ENCODE peak calls at places on chromosomes 4 and X, in seven cellular contexts. One of them, this sample, is unnamed.

GRCh38 chrX:68914337-68914989 is 85.6 kb downstream of the EFNB1 start:
- DNase-seq in neuronal stem cell: no peak
- DNase-seq in mesenchymal stem cell: no peak
- DNase-seq in mesendoderm: peak
- DNase-seq in H9: peak
- DNase-seq in trophoblast cell: no peak
- DNase-seq in H1: no peak
- DNase-seq in this sample: no peak

GRCh38 chrX:18994713-18995112 is 10.8 kb upstream of the PHKA2 start:
- DNase-seq in neuronal stem cell: no peak
- DNase-seq in mesenchymal stem cell: peak
- DNase-seq in mesendoderm: no peak
- DNase-seq in H9: no peak
- DNase-seq in trophoblast cell: peak
- DNase-seq in H1: no peak
- DNase-seq in this sample: peak

GRCh38 chr4:130080872-130081451 is 985.0 kb downstream of the C4orf33 start:
- DNase-seq in neuronal stem cell: no peak
- DNase-seq in mesenchymal stem cell: no peak
- DNase-seq in mesendoderm: no peak
- DNase-seq in H9: no peak
- DNase-seq in trophoblast cell: no peak
- DNase-seq in H1: no peak
- DNase-seq in this sample: no peak

GRCh38 chrX:10676239-10676971 is 56.0 kb upstream of the MID1 start:
- DNase-seq in neuronal stem cell: peak
- DNase-seq in mesenchymal stem cell: no peak
- DNase-seq in mesendoderm: peak
- DNase-seq in H9: peak
- DNase-seq in trophoblast cell: no peak
- DNase-seq in H1: no peak
- DNase-seq in this sample: no peak

GRCh38 chr4:116531870-116532269 is 553.5 kb downstream of the TRAM1L1 start:
- DNase-seq in neuronal stem cell: no peak
- DNase-seq in mesenchymal stem cell: peak
- DNase-seq in mesendoderm: peak
- DNase-seq in H9: no peak
- DNase-seq in trophoblast cell: peak
- DNase-seq in H1: no peak
- DNase-seq in this sample: no peak

GRCh38 chrX:71118985-71119535 is 664 bp downstream of the MED12 start:
- DNase-seq in neuronal stem cell: no peak
- DNase-seq in mesenchymal stem cell: no peak
- DNase-seq in mesendoderm: no peak
- DNase-seq in H9: no peak
- DNase-seq in trophoblast cell: no peak
- DNase-seq in H1: no peak
- DNase-seq in this sample: no peak

GRCh38 chr4:107619065-107619464 is 101.0 kb downstream of the PAPSS1 start:
- DNase-seq in neuronal stem cell: no peak
- DNase-seq in mesenchymal stem cell: peak
- DNase-seq in mesendoderm: peak
- DNase-seq in H9: no peak
- DNase-seq in trophoblast cell: peak
- DNase-seq in H1: no peak
- DNase-seq in this sample: peak

GRCh38 chr4:151771664-151772063 is 10.9 kb upstream of the GATB start:
- DNase-seq in neuronal stem cell: no peak
- DNase-seq in mesenchymal stem cell: no peak
- DNase-seq in mesendoderm: no peak
- DNase-seq in H9: no peak
- DNase-seq in trophoblast cell: no peak
- DNase-seq in H1: no peak
- DNase-seq in this sample: no peak

GRCh38 chrX:49230500-49231232 is 2.5 kb downstream of the CACNA1F start:
- DNase-seq in neuronal stem cell: peak
- DNase-seq in mesenchymal stem cell: no peak
- DNase-seq in mesendoderm: peak
- DNase-seq in H9: peak
- DNase-seq in trophoblast cell: peak
- DNase-seq in H1: no peak
- DNase-seq in this sample: no peak

GRCh38 chr4:28388471-28388870 is 1527.8 kb downstream of the STIM2 start:
- DNase-seq in neuronal stem cell: no peak
- DNase-seq in mesenchymal stem cell: no peak
- DNase-seq in mesendoderm: no peak
- DNase-seq in H9: no peak
- DNase-seq in trophoblast cell: no peak
- DNase-seq in H1: no peak
- DNase-seq in this sample: peak

GRCh38 chr4:88003261-88003660 is 4.2 kb upstream of the PKD2 start:
- DNase-seq in neuronal stem cell: no peak
- DNase-seq in mesenchymal stem cell: no peak
- DNase-seq in mesendoderm: peak
- DNase-seq in H9: no peak
- DNase-seq in trophoblast cell: peak
- DNase-seq in H1: no peak
- DNase-seq in this sample: no peak

GRCh38 chr4:84966382-84967291 is at the start of gene WDFY3:
- DNase-seq in neuronal stem cell: peak
- DNase-seq in mesenchymal stem cell: peak
- DNase-seq in mesendoderm: peak
- DNase-seq in H9: peak
- DNase-seq in trophoblast cell: peak
- DNase-seq in H1: peak
- DNase-seq in this sample: peak

GRCh38 chr4:185541251-185541671 is 6.0 kb upstream of the PDLIM3 start:
- DNase-seq in neuronal stem cell: no peak
- DNase-seq in mesenchymal stem cell: no peak
- DNase-seq in mesendoderm: no peak
- DNase-seq in H9: no peak
- DNase-seq in trophoblast cell: no peak
- DNase-seq in H1: no peak
- DNase-seq in this sample: no peak

GRCh38 chr4:85793256-85793655 is 318.3 kb downstream of the ARHGAP24 start:
- DNase-seq in neuronal stem cell: no peak
- DNase-seq in mesenchymal stem cell: peak
- DNase-seq in mesendoderm: no peak
- DNase-seq in H9: no peak
- DNase-seq in trophoblast cell: no peak
- DNase-seq in H1: no peak
- DNase-seq in this sample: no peak

GRCh38 chrX:108313662-108314061 is 124.6 kb downstream of the COL4A6 start:
- DNase-seq in neuronal stem cell: no peak
- DNase-seq in mesenchymal stem cell: peak
- DNase-seq in mesendoderm: no peak
- DNase-seq in H9: no peak
- DNase-seq in trophoblast cell: no peak
- DNase-seq in H1: no peak
- DNase-seq in this sample: peak

GRCh38 chrX:145853181-145853580 is 35.6 kb downstream of the SLITRK2 start:
- DNase-seq in neuronal stem cell: no peak
- DNase-seq in mesenchymal stem cell: no peak
- DNase-seq in mesendoderm: no peak
- DNase-seq in H9: no peak
- DNase-seq in trophoblast cell: no peak
- DNase-seq in H1: no peak
- DNase-seq in this sample: no peak

GRCh38 chrX:54494166-54494969 is 1.7 kb downstream of the FGD1 start:
- DNase-seq in neuronal stem cell: no peak
- DNase-seq in mesenchymal stem cell: no peak
- DNase-seq in mesendoderm: no peak
- DNase-seq in H9: no peak
- DNase-seq in trophoblast cell: no peak
- DNase-seq in H1: no peak
- DNase-seq in this sample: no peak

GRCh38 chrX:31099536-31100090 is 27.8 kb upstream of the FTHL17 start:
- DNase-seq in neuronal stem cell: no peak
- DNase-seq in mesenchymal stem cell: no peak
- DNase-seq in mesendoderm: peak
- DNase-seq in H9: no peak
- DNase-seq in trophoblast cell: peak
- DNase-seq in H1: no peak
- DNase-seq in this sample: no peak

GRCh38 chrX:53312946-53313745 is 31.8 kb upstream of the IQSEC2 start:
- DNase-seq in neuronal stem cell: peak
- DNase-seq in mesenchymal stem cell: peak
- DNase-seq in mesendoderm: no peak
- DNase-seq in H9: peak
- DNase-seq in trophoblast cell: peak
- DNase-seq in H1: no peak
- DNase-seq in this sample: peak
- H3K18ac ChIP-seq in neuronal stem cell: no peak
- H3K18ac ChIP-seq in mesenchymal stem cell: no peak
- H3K18ac ChIP-seq in mesendoderm: no peak
- H3K18ac ChIP-seq in H9: no peak
- H3K18ac ChIP-seq in trophoblast cell: no peak
- H3K18ac ChIP-seq in H1: no peak
- H3K18ac ChIP-seq in this sample: no peak

GRCh38 chr4:146252941-146253340 is 38.6 kb downstream of the REELD1 start:
- DNase-seq in neuronal stem cell: no peak
- DNase-seq in mesenchymal stem cell: no peak
- DNase-seq in mesendoderm: no peak
- DNase-seq in H9: no peak
- DNase-seq in trophoblast cell: no peak
- DNase-seq in H1: no peak
- DNase-seq in this sample: no peak

GRCh38 chr4:146256328-146256727 is 42.0 kb downstream of the REELD1 start:
- DNase-seq in neuronal stem cell: no peak
- DNase-seq in mesenchymal stem cell: no peak
- DNase-seq in mesendoderm: no peak
- DNase-seq in H9: no peak
- DNase-seq in trophoblast cell: no peak
- DNase-seq in H1: no peak
- DNase-seq in this sample: no peak

GRCh38 chr4:146255463-146255862 is 41.1 kb downstream of the REELD1 start:
- DNase-seq in neuronal stem cell: no peak
- DNase-seq in mesenchymal stem cell: peak
- DNase-seq in mesendoderm: no peak
- DNase-seq in H9: no peak
- DNase-seq in trophoblast cell: peak
- DNase-seq in H1: no peak
- DNase-seq in this sample: peak

GRCh38 chr4:146257511-146257910 is 43.2 kb downstream of the REELD1 start:
- DNase-seq in neuronal stem cell: no peak
- DNase-seq in mesenchymal stem cell: no peak
- DNase-seq in mesendoderm: no peak
- DNase-seq in H9: no peak
- DNase-seq in trophoblast cell: peak
- DNase-seq in H1: no peak
- DNase-seq in this sample: no peak

DNA sequence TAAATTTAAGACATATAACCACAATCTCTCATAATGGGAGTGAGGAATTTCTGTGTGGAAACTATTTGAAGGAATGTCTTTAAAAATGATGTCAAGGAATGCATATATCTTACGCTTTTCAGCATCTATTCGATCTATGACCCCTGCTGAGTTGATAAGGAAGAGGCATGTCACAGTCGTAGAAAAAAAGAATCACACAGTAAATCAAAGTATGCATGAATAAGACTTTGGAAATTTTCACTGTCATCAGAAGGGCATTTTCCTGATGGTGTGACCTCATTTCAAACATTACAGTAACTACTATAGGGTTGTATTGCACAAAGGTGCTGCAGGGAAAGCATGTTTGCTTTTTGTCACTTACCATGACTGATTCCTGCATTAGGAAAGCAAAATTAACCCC is 41.5 kb downstream of the REELD1 start:
- DNase-seq in neuronal stem cell: no peak
- DNase-seq in mesenchymal stem cell: peak
- DNase-seq in mesendoderm: peak
- DNase-seq in H9: no peak
- DNase-seq in trophoblast cell: peak
- DNase-seq in H1: no peak
- DNase-seq in this sample: peak
- H4K8ac ChIP-seq in neuronal stem cell: no peak
- H4K8ac ChIP-seq in mesenchymal stem cell: no peak
- H4K8ac ChIP-seq in mesendoderm: no peak
- H4K8ac ChIP-seq in H9: no peak
- H4K8ac ChIP-seq in trophoblast cell: no peak
- H4K8ac ChIP-seq in H1: no peak
- H4K8ac ChIP-seq in this sample: no peak

GRCh38 chrX:21374163-21374993 is at the start of gene CNKSR2:
- DNase-seq in neuronal stem cell: peak
- DNase-seq in mesenchymal stem cell: peak
- DNase-seq in mesendoderm: peak
- DNase-seq in H9: peak
- DNase-seq in trophoblast cell: peak
- DNase-seq in H1: no peak
- DNase-seq in this sample: peak
- H3K18ac ChIP-seq in neuronal stem cell: peak
- H3K18ac ChIP-seq in mesenchymal stem cell: peak
- H3K18ac ChIP-seq in mesendoderm: no peak
- H3K18ac ChIP-seq in H9: peak
- H3K18ac ChIP-seq in trophoblast cell: peak
- H3K18ac ChIP-seq in H1: no peak
- H3K18ac ChIP-seq in this sample: no peak

DNA sequence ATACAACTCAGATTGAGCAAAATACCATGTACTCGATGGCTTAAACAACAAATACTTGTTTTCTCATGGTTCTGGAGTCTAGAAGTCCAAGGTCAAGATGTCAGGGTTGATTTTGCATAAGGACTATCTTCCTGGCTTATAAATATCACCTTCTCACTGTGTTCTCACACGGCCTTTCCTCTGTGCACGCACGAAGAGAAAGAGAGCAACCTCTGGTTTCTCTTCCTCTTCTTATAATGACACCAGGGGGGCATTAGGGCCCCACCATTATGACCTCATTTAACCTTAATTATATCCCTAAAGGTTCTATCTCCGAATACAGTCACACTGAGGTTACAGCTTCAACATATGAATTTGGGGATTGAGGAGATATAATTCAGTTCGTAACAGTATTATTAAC is 504.0 kb downstream of the MAGEE1 start:
- DNase-seq in neuronal stem cell: no peak
- DNase-seq in mesenchymal stem cell: no peak
- DNase-seq in mesendoderm: no peak
- DNase-seq in H9: no peak
- DNase-seq in trophoblast cell: no peak
- DNase-seq in H1: no peak
- DNase-seq in this sample: no peak
- H4K8ac ChIP-seq in neuronal stem cell: no peak
- H4K8ac ChIP-seq in mesenchymal stem cell: no peak
- H4K8ac ChIP-seq in mesendoderm: no peak
- H4K8ac ChIP-seq in H9: no peak
- H4K8ac ChIP-seq in trophoblast cell: no peak
- H4K8ac ChIP-seq in H1: no peak
- H4K8ac ChIP-seq in this sample: no peak

DNA sequence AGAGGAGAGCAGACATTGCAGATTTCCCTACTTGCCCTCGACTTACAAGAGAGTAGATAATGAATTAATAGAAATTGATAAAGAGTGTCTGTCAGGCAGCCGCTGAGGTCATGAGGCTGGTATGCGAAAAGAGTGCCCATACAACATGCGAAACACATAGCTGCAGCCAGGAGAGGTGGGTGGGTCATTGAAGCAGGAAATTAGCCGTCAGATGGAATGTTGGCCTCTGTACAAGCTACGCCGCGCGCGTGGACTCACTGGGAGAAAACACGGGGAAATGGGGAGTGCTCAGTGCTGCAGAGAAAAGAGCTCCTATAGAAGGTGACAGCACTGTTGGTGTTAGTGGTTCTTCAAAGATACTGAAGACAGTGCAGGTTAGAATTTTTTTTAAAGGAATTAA is 125.1 kb downstream of the RAPGEF2 start:
- DNase-seq in neuronal stem cell: peak
- DNase-seq in mesenchymal stem cell: peak
- DNase-seq in mesendoderm: peak
- DNase-seq in H9: peak
- DNase-seq in trophoblast cell: peak
- DNase-seq in H1: peak
- DNase-seq in this sample: peak
- H3K18ac ChIP-seq in neuronal stem cell: no peak
- H3K18ac ChIP-seq in mesenchymal stem cell: peak
- H3K18ac ChIP-seq in mesendoderm: no peak
- H3K18ac ChIP-seq in H9: no peak
- H3K18ac ChIP-seq in trophoblast cell: no peak
- H3K18ac ChIP-seq in H1: peak
- H3K18ac ChIP-seq in this sample: peak

This sample was measured in IMR-90.